ENCODE peak calls at places on chromosome 17, in ten cellular contexts. Y is uterus, R is ovary, U is thoracic aorta, F is pancreas, T is astrocyte of the spinal cord, N is mucosa of descending colon, E is fibroblast of lung, C is IMR-90, V is Caco-2. J is an unnamed sample.

GRCh38 chr17:68020451-68020779 is 15.1 kb upstream of the KPNA2 start:
- DNase-seq in Y (no peak), R (no peak), U (no peak), F (no peak), T (no peak), N (no peak), E (no peak), C (no peak), V (no peak), J (no peak)

GRCh38 chr17:77842906-77843249 is 115.6 kb upstream of the TNRC6C start:
- DNase-seq in Y (no peak), R (no peak), U (no peak), F (no peak), T (peak; percentile 56), N (no peak), E (no peak), C (no peak), V (no peak), J (no peak)

GRCh38 chr17:43908111-43908721 is 880 bp upstream of the MPP2 start:
- DNase-seq in Y (peak; percentile 80), R (peak; percentile 61), U (peak; percentile 40), F (no peak), T (peak; percentile 65), N (no peak), E (peak; percentile 83), C (peak; percentile 65), V (peak; percentile 70), J (peak; percentile 72)

GRCh38 chr17:80786470-80786869 is 205.2 kb upstream of the CHMP6 start:
- DNase-seq in Y (no peak), R (no peak), U (no peak), F (no peak), T (no peak), N (no peak), E (no peak), C (no peak), V (no peak), J (peak; percentile 28)

GRCh38 chr17:18182978-18183333 is 672 bp upstream of the ALKBH5 start:
- DNase-seq in Y (peak; percentile 86), R (peak; percentile 93), U (peak; percentile 58), F (peak; percentile 79), T (no peak), N (peak; percentile 92), E (no peak), C (peak; percentile 78), V (peak; percentile 86), J (no peak)

GRCh38 chr17:38322156-38322779 is 21.5 kb downstream of the GPR179 start:
- DNase-seq in Y (peak; percentile 47), R (peak; percentile 65), U (peak; percentile 12), F (peak; percentile 18), T (peak; percentile 42), N (no peak), E (peak; percentile 58), C (peak; percentile 39), V (peak; percentile 82), J (peak; percentile 71)

GRCh38 chr17:51647873-51648272 is 387.5 kb downstream of the UTP18 start:
- DNase-seq in Y (no peak), R (no peak), U (no peak), F (no peak), T (no peak), N (no peak), E (no peak), C (no peak), V (no peak), J (no peak)

GRCh38 chr17:19672009-19672837 is 23.7 kb downstream of the ALDH3A2 start:
- DNase-seq in Y (no peak), R (no peak), U (no peak), F (no peak), T (no peak), N (no peak), E (peak; percentile 25), C (peak; percentile 8), V (peak; percentile 75), J (peak; percentile 14)

GRCh38 chr17:57868775-57869598 is 19.1 kb upstream of the MRPS23 start:
- DNase-seq in Y (no peak), R (no peak), U (no peak), F (no peak), T (no peak), N (no peak), E (no peak), C (no peak), V (no peak), J (no peak)

GRCh38 chr17:57867126-57867525 is 17.3 kb upstream of the MRPS23 start:
- DNase-seq in Y (no peak), R (peak; percentile 27), U (no peak), F (no peak), T (no peak), N (no peak), E (no peak), C (no peak), V (no peak), J (no peak)

GRCh38 chr17:57866723-57867122 is 16.9 kb upstream of the MRPS23 start:
- DNase-seq in Y (peak; percentile 12), R (no peak), U (no peak), F (no peak), T (no peak), N (no peak), E (no peak), C (no peak), V (no peak), J (no peak)

GRCh38 chr17:57869599-57870282 is 19.9 kb upstream of the MRPS23 start:
- DNase-seq in Y (no peak), R (no peak), U (no peak), F (no peak), T (peak; percentile 84), N (no peak), E (peak; percentile 94), C (peak; percentile 97), V (no peak), J (peak; percentile 81)

GRCh38 chr17:57868007-57868774 is 18.3 kb upstream of the MRPS23 start:
- DNase-seq in Y (peak; percentile 93), R (peak; percentile 82), U (peak; percentile 69), F (peak; percentile 92), T (peak; percentile 95), N (peak; percentile 74), E (peak; percentile 94), C (peak; percentile 94), V (no peak), J (peak; percentile 73)
- TF ChIP-seq CTCF in Y (peak; percentile 51), R (peak; percentile 50), U (peak; percentile 53), F (no peak), T (peak; percentile 63), N (no peak), E (peak; percentile 56), C (peak; percentile 48), V (no peak), J (peak; percentile 57)

GRCh38 chr17:15894258-15894657 is 50.7 kb upstream of the ADORA2B start:
- DNase-seq in Y (no peak), R (no peak), U (no peak), F (no peak), T (no peak), N (no peak), E (no peak), C (no peak), V (no peak), J (no peak)

GRCh38 chr17:15893333-15894024 is 51.5 kb upstream of the ADORA2B start:
- DNase-seq in Y (no peak), R (no peak), U (no peak), F (no peak), T (peak; percentile 14), N (no peak), E (peak; percentile 79), C (peak; percentile 65), V (no peak), J (peak; percentile 63)

GRCh38 chr17:15896834-15897233 is 48.1 kb upstream of the ADORA2B start:
- DNase-seq in Y (no peak), R (no peak), U (no peak), F (no peak), T (no peak), N (no peak), E (no peak), C (no peak), V (no peak), J (no peak)

GRCh38 chr17:15896277-15896676 is 48.7 kb upstream of the ADORA2B start:
- DNase-seq in Y (no peak), R (no peak), U (no peak), F (no peak), T (no peak), N (no peak), E (no peak), C (no peak), V (no peak), J (no peak)

DNA sequence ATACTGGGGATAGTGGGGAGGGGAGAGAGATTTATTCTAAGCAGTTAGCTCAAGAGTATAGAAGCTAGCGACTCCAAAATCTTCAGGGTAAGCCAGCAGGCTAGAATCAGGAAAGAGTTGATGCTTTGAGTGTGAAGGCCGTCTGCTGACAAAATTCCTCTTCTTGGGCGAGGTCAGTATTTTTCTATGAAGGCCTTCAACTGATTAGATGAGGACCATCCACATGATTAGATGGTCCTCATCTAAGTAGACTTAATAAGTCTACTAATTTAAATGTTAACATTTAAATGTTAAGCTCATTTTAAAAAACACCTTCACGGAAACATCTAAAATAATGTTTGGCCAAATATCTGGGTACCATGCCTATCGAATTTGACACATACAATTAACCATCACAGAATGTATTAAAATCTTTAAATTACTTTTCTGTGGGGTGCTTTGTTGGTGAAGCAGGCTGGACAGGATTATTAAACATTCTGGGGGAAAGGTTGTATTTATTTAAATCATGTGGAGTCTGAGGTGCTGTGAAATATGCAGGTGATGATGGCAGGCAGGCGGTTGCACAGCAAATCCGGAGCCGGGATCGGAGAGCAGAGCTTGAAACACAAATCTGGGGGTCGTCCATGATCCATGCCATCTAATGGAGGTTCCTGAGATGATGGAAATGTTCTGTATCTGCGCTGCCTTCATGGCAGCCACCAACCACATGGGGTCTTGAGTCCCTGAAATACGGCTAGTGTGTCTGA is 49.8 kb upstream of the ADORA2B start:
- DNase-seq in Y (no peak), R (no peak), U (no peak), F (peak; percentile 57), T (no peak), N (no peak), E (no peak), C (no peak), V (no peak), J (no peak)
- H3K4me3 ChIP-seq in Y (no peak overlapping the region), R (no peak overlapping the region), U (no peak overlapping the region), F (no peak overlapping the region), T (no peak overlapping the region), N (no peak overlapping the region), E (no peak overlapping the region), C (no peak overlapping the region), V (no peak overlapping the region), J (no peak overlapping the region)

DNA sequence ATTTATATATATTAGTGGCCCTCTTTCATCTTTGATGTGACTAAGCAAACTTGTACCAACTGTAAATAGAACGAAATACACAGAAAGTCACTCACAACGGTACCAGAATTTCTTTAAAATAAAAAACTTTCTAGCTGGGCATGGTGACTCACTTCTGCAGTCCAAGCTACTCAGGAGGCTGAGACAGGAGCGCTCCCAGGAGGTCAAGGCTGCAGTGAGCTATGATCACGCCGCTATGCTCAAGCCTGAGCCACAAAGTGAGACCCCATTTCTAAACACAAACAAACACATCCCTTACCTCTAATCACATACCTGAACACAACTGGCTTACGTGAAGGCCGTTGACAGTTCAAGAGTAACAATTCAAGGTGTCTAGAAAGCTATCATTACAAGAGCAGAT is 29.7 kb downstream of the STAT5B start:
- DNase-seq in Y (no peak), R (peak; percentile 69), U (no peak), F (peak; percentile 57), T (peak; percentile 38), N (no peak), E (no peak), C (peak; percentile 65), V (no peak), J (peak; percentile 76)
- TF ChIP-seq CTCF in Y (no peak), R (no peak), U (no peak), F (no peak), T (no peak), N (no peak), E (no peak), C (peak; percentile 34), V (no peak), J (no peak)

GRCh38 chr17:8186446-8186786 is 3.6 kb downstream of the BORCS6 start:
- DNase-seq in Y (no peak), R (no peak), U (no peak), F (no peak), T (no peak), N (no peak), E (no peak), C (no peak), V (no peak), J (no peak)

GRCh38 chr17:8185580-8186445 is 4.2 kb downstream of the BORCS6 start:
- DNase-seq in Y (peak; percentile 92), R (peak; percentile 91), U (no peak), F (peak; percentile 78), T (peak; percentile 62), N (peak; percentile 91), E (peak; percentile 70), C (peak; percentile 57), V (peak; percentile 84), J (peak; percentile 66)

GRCh38 chr17:8188408-8188839 is 1.6 kb downstream of the BORCS6 start:
- DNase-seq in Y (no peak), R (peak; percentile 53), U (no peak), F (peak; percentile 47), T (no peak), N (no peak), E (no peak), C (no peak), V (no peak), J (no peak)

GRCh38 chr17:8187517-8188407 is 2.2 kb downstream of the BORCS6 start:
- DNase-seq in Y (peak; percentile 96), R (peak; percentile 94), U (peak; percentile 94), F (peak; percentile 90), T (peak; percentile 99), N (peak; percentile 88), E (peak; percentile 100), C (peak; percentile 100), V (peak; percentile 87), J (peak; percentile 100)

DNA sequence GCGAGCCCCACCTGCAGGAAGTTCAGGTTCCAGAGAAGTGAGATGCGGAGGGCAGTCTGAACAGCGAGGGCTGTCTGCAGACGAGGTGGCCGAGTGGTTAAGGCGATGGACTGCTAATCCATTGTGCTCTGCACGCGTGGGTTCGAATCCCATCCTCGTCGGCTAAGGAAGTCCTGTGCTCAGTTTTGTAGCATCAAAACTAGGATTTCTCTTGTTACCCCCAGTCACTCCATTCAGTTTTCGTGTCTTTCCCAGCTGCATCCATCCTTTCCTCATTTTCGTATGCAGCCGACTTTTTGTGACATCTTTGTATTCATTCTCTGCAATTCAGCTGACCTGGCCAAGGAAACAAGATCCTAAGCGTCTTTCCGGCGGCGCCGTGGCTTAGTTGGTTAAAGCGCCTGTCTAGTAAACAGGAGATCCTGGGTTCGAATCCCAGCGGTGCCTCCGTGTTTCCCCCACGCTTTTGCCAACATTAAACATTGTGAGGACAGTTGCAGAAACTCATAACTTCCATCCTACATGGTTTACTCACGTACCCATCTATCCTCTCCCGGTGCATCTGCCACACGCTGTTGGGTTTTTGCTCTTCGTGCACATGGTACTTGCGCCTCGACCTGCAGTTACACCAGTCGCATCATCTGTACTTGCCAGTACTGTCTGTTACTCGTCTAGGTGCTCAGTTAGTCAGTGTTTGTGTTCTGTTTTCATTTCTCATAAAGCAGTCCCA is 3.0 kb downstream of the BORCS6 start:
- DNase-seq in Y (peak; percentile 97), R (peak; percentile 94), U (peak; percentile 81), F (peak; percentile 93), T (peak; percentile 95), N (peak; percentile 94), E (peak; percentile 97), C (peak; percentile 97), V (peak; percentile 91), J (peak; percentile 98)
- H3K4me3 ChIP-seq in Y (peak overlapping the region; percentile 66), R (peak overlapping the region; percentile 80), U (peak overlapping the region; percentile 73), F (peak overlapping the region; percentile 32), T (peak overlapping the region; percentile 59), N (peak overlapping the region; percentile 30), E (peak overlapping the region; percentile 95), C (peak overlapping the region; percentile 50), V (peak overlapping the region; percentile 84), J (peak overlapping the region; percentile 86)

J was measured in choroid plexus epithelial cell.